ENCODE peak calls at places on chromosome 9, in five cellular contexts. G, M, D, P and Z are unnamed samples.

GRCh38 chr9:77927265-77927664 is 104.3 kb downstream of the GNAQ start:
- DNase-seq in M (no peak), P (no peak), G (no peak), D (peak), Z (no peak)

GRCh38 chr9:123376218-123377071 is 20.4 kb downstream of the CRB2 start:
- DNase-seq in P (no peak), M (no peak), D (no peak), G (no peak), Z (no peak)

GRCh38 chr9:113635586-113635985 is 172.1 kb downstream of the RGS3 start:
- DNase-seq in M (no peak), G (no peak), P (no peak), D (no peak), Z (no peak)

GRCh38 chr9:82651474-82651873 is 411.5 kb downstream of the RASEF start:
- DNase-seq in G (no peak), D (no peak), P (no peak), M (no peak), Z (no peak)

GRCh38 chr9:37220971-37221370 is 100.6 kb downstream of the ZCCHC7 start:
- DNase-seq in G (no peak), P (no peak), M (no peak), D (peak), Z (no peak)

GRCh38 chr9:34377402-34377741 is 674 bp upstream of the MYORG start:
- DNase-seq in G (no peak), M (peak), P (no peak), D (no peak), Z (no peak)

GRCh38 chr9:114880276-114880891 is 50.0 kb downstream of the TNFSF8 start:
- DNase-seq in M (no peak), G (no peak), D (peak), P (no peak), Z (no peak)

GRCh38 chr9:2288309-2288708 is 273.2 kb downstream of the SMARCA2 start:
- DNase-seq in M (no peak), G (no peak), D (no peak), P (no peak), Z (no peak)

GRCh38 chr9:106980551-106981101 is 117.7 kb downstream of the ZNF462 start:
- DNase-seq in D (peak), P (no peak), M (no peak), G (no peak), Z (no peak)

GRCh38 chr9:75683591-75683990 is 206.9 kb upstream of the PCSK5 start:
- DNase-seq in G (no peak), D (no peak), P (no peak), M (no peak), Z (no peak)

GRCh38 chr9:6567140-6567591 is 78.4 kb downstream of the GLDC start:
- DNase-seq in M (no peak), D (peak), P (no peak), G (no peak), Z (no peak)

GRCh38 chr9:2014148-2014547 is 999 bp upstream of the SMARCA2 start:
- DNase-seq in P (no peak), G (no peak), M (no peak), D (no peak), Z (no peak)

GRCh38 chr9:114099523-114100270 is 605 bp upstream of the KIF12 start:
- DNase-seq in P (no peak), G (no peak), M (no peak), D (no peak), Z (no peak)

GRCh38 chr9:33468215-33468730 is 5.5 kb downstream of the NOL6 start:
- DNase-seq in G (no peak), M (no peak), D (no peak), P (no peak), Z (no peak)

GRCh38 chr9:96331236-96331947 is 29.4 kb upstream of the HSD17B3 start:
- DNase-seq in G (no peak), D (peak), M (no peak), P (no peak), Z (no peak)

GRCh38 chr9:134472256-134472655 is 146.0 kb downstream of the RXRA start:
- DNase-seq in P (no peak), D (no peak), G (no peak), M (no peak), Z (peak)

GRCh38 chr9:99907208-99907532 is 716 bp downstream of the STX17 start:
- DNase-seq in G (no peak), P (peak), M (no peak), D (no peak), Z (no peak)

GRCh38 chr9:15018238-15018637 is 108.0 kb upstream of the FREM1 start:
- DNase-seq in P (no peak), D (no peak), G (no peak), M (no peak), Z (no peak)

GRCh38 chr9:20280330-20280729 is 342.0 kb downstream of the MLLT3 start:
- DNase-seq in M (no peak), G (no peak), P (no peak), D (no peak), Z (no peak)

GRCh38 chr9:95488971-95489370 is 27.8 kb downstream of the PTCH1 start:
- DNase-seq in M (no peak), P (no peak), G (no peak), D (no peak), Z (no peak)

GRCh38 chr9:38142201-38142600 is 73.2 kb upstream of the SHB start:
- DNase-seq in P (no peak), M (no peak), G (no peak), D (peak), Z (no peak)

GRCh38 chr9:134325096-134325812 is 1.0 kb upstream of the RXRA start:
- DNase-seq in P (no peak), G (peak), D (peak), M (peak), Z (peak)

GRCh38 chr9:76027426-76027825 is 137.0 kb downstream of the PCSK5 start:
- DNase-seq in G (no peak), P (no peak), D (peak), M (no peak), Z (no peak)

GRCh38 chr9:134316444-134317160 is 9.7 kb upstream of the RXRA start:
- DNase-seq in G (no peak), P (no peak), D (peak), M (no peak), Z (no peak)

GRCh38 chr9:88551546-88552137 is 16.7 kb downstream of the NXNL2 start:
- DNase-seq in P (no peak), D (no peak), G (no peak), M (no peak), Z (no peak)

GRCh38 chr9:115015018-115015635 is 84.7 kb upstream of the TNFSF8 start:
- DNase-seq in G (peak), M (no peak), P (no peak), D (peak), Z (no peak)

GRCh38 chr9:98378206-98379193 is 123.1 kb upstream of the TBC1D2 start:
- DNase-seq in P (no peak), G (no peak), D (peak), M (no peak), Z (no peak)

GRCh38 chr9:14692536-14692917 is 705 bp downstream of the ZDHHC21 start:
- DNase-seq in D (no peak), P (no peak), G (no peak), M (no peak), Z (no peak)

GRCh38 chr9:114096866-114097612 is 2.1 kb downstream of the KIF12 start:
- DNase-seq in G (no peak), M (no peak), P (no peak), D (no peak), Z (peak)

GRCh38 chr9:112421771-112422222 is 41.9 kb downstream of the HSDL2 start:
- DNase-seq in M (peak), D (peak), P (no peak), G (no peak), Z (no peak)

GRCh38 chr9:130368631-130369103 is 76.1 kb upstream of the ASS1 start:
- DNase-seq in P (no peak), G (no peak), D (no peak), M (no peak), Z (no peak)

GRCh38 chr9:14702200-14702599 is 9.0 kb upstream of the ZDHHC21 start:
- DNase-seq in G (no peak), M (no peak), D (no peak), P (no peak), Z (no peak)

GRCh38 chr9:77457916-77458592 is 190.1 kb downstream of the GNA14 start:
- DNase-seq in M (peak), D (peak), P (peak), G (peak), Z (peak)

GRCh38 chr9:69499959-69500358 is 172.2 kb downstream of the APBA1 start:
- DNase-seq in M (no peak), G (no peak), D (no peak), P (no peak), Z (no peak)

GRCh38 chr9:125329978-125330377 is 68.4 kb downstream of the GAPVD1 start:
- DNase-seq in P (no peak), M (no peak), G (no peak), D (peak), Z (no peak)

DNA sequence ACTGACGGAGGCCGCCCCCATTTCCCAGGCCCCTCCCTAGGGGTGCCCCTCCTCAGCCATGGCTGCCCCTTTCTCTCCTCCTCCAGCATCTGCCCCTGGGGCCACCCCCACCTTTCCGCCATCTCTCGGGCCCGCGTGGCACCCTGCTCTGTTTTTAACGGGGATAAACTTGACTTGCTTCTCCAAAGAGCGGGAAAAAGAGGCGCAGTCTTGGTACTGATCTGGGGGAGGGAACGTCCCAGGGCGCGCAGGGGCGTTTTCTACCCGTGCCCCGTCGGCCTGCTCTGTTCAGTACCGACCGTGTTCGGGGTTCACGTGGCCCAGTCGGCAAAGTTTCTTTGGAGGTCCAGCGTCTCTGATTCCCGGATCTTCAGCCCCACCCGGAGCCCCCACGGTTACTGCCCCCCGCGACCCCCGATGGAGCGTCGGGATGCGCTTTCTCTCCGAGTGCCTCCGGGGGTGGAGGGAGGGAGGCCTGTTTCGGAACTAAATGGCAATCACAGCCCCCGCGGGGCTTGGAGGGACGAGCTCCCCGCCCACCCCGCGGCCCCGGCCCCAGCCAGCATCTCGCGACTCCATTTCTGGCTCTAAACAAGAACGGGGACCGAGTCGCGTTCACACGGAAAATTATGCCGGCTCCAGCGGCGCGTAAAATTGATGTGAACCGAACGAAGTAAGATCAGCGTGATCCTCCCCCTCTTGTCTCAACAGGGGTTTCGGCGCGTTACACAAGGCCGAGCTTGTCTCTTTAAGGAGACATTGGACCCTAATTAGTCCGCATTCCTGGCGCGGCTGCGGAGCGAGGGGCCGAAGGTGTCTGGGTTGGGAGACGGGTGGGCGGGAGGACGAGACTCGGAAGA is 1.1 kb upstream of the TLE4 start:
- DNase-seq in P (no peak), M (no peak), G (peak), D (peak), Z (peak)
- H3K27ac ChIP-seq in P (peak), M (peak), G (peak), D (peak), Z (peak)

GRCh38 chr9:86557063-86557766 is 203.0 kb upstream of the TUT7 start:
- DNase-seq in D (peak), P (no peak), M (peak), G (no peak), Z (peak)
- TF ChIP-seq CTCF in D (no peak), P (no peak), M (no peak), G (no peak), Z (no peak)

GRCh38 chr9:13446935-13447334 is 167.4 kb upstream of the MPDZ start:
- DNase-seq in M (no peak), P (no peak), G (no peak), D (no peak), Z (no peak)
- H3K4me3 ChIP-seq in M (peak), P (no peak), G (no peak), D (no peak), Z (no peak)

GRCh38 chr9:40927260-40927631 is 201.2 kb downstream of the FOXD4L6 start:
- DNase-seq in M (no peak), G (no peak), P (no peak), D (no peak), Z (no peak)

GRCh38 chr9:40925149-40925548 is 203.3 kb downstream of the FOXD4L6 start:
- DNase-seq in D (no peak), M (no peak), G (no peak), P (no peak), Z (no peak)

GRCh38 chr9:40926404-40927259 is 201.8 kb downstream of the FOXD4L6 start:
- DNase-seq in M (no peak), P (no peak), D (no peak), G (no peak), Z (no peak)

GRCh38 chr9:40927851-40928802 is 200.4 kb downstream of the FOXD4L6 start:
- DNase-seq in D (no peak), P (no peak), M (no peak), G (no peak), Z (no peak)

GRCh38 chr9:40928803-40929487 is 199.5 kb downstream of the FOXD4L6 start:
- DNase-seq in P (no peak), M (no peak), G (no peak), D (no peak), Z (no peak)
- H3K27ac ChIP-seq in P (no peak), M (no peak), G (no peak), D (no peak), Z (no peak)

DNA sequence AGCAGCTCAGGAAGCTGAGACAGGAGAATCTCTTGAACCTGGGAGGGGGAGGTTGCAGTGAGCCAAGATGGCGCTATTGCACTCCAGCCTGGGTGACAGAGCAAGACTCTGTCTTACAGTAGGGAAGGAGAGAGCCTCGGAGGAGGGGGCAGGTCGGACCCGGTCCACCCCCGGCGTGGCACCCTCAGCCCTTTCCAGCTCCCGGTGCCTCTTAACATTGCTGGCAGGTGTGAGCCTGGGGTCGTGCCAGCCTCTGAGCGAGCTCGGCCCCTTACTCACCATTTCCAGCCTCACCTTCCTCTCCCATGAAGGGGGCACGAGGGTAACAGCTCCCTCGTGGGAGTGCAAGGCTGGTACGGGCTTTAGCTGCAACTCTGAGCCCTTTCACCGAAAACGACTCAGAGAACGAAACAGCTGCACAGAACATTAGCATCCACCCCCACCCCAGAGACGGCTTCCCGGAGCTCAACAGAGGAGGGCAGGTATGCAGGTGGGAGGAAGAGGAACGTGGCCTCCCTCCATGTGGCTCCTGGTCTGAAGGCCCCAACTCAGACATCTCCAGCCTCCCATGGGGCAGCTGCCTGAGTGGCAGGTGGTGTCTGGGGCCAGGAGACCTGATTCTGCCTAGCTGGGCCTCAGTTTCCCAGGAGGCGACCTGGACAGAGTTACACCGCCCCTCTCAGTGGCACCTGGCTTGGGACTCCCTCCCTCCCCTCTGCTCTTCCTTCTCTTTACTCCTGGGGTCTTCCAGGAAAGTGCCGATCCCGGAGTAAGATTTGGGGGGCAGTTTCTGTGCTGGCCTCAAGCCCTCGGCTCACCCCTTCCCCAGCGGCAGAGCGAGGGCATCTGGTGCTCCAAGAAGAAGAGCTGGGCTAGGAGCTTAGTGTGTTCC is 28.5 kb upstream of the ABO start:
- DNase-seq in P (no peak), D (no peak), G (peak), M (no peak), Z (no peak)
- TF ChIP-seq CTCF in P (no peak), D (no peak), G (no peak), M (no peak), Z (no peak)

GRCh38 chr9:9901624-9902023 is 711.2 kb downstream of the PTPRD start:
- DNase-seq in D (no peak), M (no peak), G (no peak), P (no peak), Z (no peak)
- H3K4me3 ChIP-seq in D (no peak), M (no peak), G (no peak), P (no peak), Z (no peak)

GRCh38 chr9:135889564-135890189 is 17.7 kb downstream of the CAMSAP1 start:
- DNase-seq in P (no peak), D (no peak), G (peak), M (no peak), Z (no peak)

GRCh38 chr9:135887021-135887507 is 20.3 kb downstream of the CAMSAP1 start:
- DNase-seq in D (peak), G (peak), M (peak), P (no peak), Z (no peak)

GRCh38 chr9:135887585-135888050 is 19.7 kb downstream of the CAMSAP1 start:
- DNase-seq in G (peak), P (no peak), D (no peak), M (no peak), Z (no peak)

GRCh38 chr9:135888766-135889394 is 18.5 kb downstream of the CAMSAP1 start:
- DNase-seq in G (peak), P (no peak), D (no peak), M (no peak), Z (no peak)

DNA sequence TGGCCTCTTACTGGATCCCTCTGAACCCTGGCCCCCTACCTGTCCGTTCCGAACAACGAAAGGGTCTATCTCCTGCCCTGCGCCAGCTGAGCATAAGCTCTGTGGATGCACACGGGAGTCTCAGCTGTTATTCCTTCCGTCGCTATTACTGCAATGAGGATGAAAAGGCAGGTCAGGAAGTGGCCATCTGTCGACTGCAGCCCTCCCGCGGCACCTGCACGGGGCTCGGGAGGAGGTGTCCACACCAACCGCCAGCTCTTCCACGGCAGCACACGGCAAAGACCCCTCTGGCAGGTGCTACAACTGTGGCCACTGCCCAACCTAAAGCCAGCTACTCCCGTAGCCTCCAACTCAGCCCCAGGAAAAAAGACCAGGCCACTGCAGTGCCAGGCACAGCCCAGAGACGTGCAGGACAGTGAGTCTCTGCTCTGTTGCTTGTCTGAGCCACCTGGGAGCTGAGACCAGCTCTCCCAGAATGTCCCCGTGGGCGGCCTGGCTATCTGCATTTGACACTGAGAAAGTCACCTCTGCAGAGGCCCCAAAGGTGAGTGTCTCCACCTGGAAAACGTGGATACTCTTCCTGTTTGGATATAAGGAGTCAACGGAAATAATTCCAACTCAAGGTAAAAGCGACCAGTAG is 19.1 kb downstream of the CAMSAP1 start:
- DNase-seq in P (no peak), M (no peak), G (peak), D (no peak), Z (no peak)
- H3K27ac ChIP-seq in P (no peak), M (peak), G (peak), D (no peak), Z (no peak)

GRCh38 chr9:137607141-137607857 is 1.8 kb downstream of the ARRDC1 start:
- DNase-seq in M (no peak), G (no peak), P (no peak), D (peak), Z (no peak)

GRCh38 chr9:137605146-137606004 is at the start of gene ARRDC1:
- DNase-seq in M (peak), G (peak), D (peak), P (peak), Z (peak)

GRCh38 chr9:137606734-137607138 is 1.2 kb downstream of the ARRDC1 start:
- DNase-seq in M (no peak), P (no peak), D (no peak), G (peak), Z (no peak)

GRCh38 chr9:137604345-137605145 is 941 bp upstream of the ARRDC1 start:
- DNase-seq in M (no peak), G (no peak), D (no peak), P (no peak), Z (peak)

DNA sequence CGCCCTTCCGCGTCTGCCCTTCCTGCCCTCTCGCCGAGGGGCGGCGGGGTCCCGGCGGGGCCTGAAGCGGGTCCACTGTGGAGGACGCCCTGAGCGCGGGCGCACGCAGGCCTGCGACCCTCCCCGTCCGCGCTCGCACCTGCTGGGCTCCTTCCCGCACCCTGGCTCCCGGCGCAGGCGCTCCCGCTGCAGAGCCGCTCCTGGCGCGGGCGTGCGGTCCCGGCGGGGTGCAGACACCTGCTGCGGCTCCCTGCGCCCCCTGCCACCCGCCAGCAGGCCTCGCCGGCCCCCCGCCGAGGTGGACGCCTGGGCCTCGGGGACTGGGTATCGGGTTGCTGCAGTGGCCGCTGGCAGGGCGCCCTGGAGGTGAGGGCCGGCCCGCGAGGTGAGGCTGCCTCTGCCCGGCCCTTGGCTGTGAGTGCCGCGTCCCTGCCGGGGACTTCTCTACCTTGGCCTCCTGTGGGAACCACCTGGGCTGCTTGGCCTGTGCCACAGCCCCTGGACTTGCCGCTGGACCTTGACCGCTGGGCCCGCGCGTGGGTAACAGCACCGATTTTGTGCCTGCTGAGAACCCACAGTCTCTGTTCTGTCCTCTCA is 617 bp downstream of the ARRDC1 start:
- DNase-seq in M (peak), G (peak), P (no peak), D (no peak), Z (no peak)
- TF ChIP-seq CTCF in M (no peak), G (no peak), P (no peak), D (no peak), Z (no peak)

GRCh38 chr9:127767405-127767804 is 11.1 kb downstream of the SH2D3C start:
- DNase-seq in M (no peak), D (no peak), P (no peak), G (no peak), Z (no peak)
- H3K4me3 ChIP-seq in M (peak), D (no peak), P (no peak), G (no peak), Z (no peak)